ENCODE peak calls at places on chromosomes 4 and X, in four cellular contexts. E, Y, A and W are unnamed samples. For H3K4me1, the result is how much of the 10 kb centered on the place peaks cover.

GRCh38 chr4:147284218-147284617 is 196.7 kb upstream of the EDNRA start:
- DNase-seq in E (peak), Y (no peak), A (no peak), W (no peak)

GRCh38 chrX:119755981-119756533 is 2.3 kb upstream of the SOWAHD start:
- DNase-seq in E (no peak), Y (no peak), A (peak), W (no peak)

GRCh38 chr4:137812258-137812657 is 280.0 kb upstream of the PCDH18 start:
- DNase-seq in E (no peak), Y (no peak), A (no peak), W (no peak)

GRCh38 chr4:7394681-7395451 is 39.9 kb downstream of the PSAPL1 start:
- DNase-seq in E (no peak), Y (peak), A (no peak), W (peak)

GRCh38 chrX:39688576-39689373 is 409.0 kb downstream of the BCOR start:
- DNase-seq in E (peak), Y (peak), A (peak), W (no peak)

GRCh38 chrX:154327026-154327820 is 31.6 kb downstream of the TKTL1 start:
- DNase-seq in E (no peak), Y (no peak), A (no peak), W (no peak)

GRCh38 chrX:103329991-103330390 is at the start of gene TCEAL7:
- DNase-seq in E (peak), Y (no peak), A (no peak), W (no peak)

GRCh38 chr4:56666279-56666678 is 14.8 kb downstream of the HOPX start:
- DNase-seq in E (no peak), Y (no peak), A (no peak), W (no peak)

GRCh38 chr4:140856692-140857091 is 100.5 kb upstream of the TBC1D9 start:
- DNase-seq in E (peak), Y (no peak), A (no peak), W (no peak)

GRCh38 chr4:79413486-79413885 is 5.5 kb upstream of the GK2 start:
- DNase-seq in E (no peak), Y (no peak), A (no peak), W (no peak)

GRCh38 chr4:38424171-38424871 is 239.7 kb upstream of the KLF3 start:
- DNase-seq in E (peak), Y (no peak), A (no peak), W (no peak)

GRCh38 chr4:164441131-164441530 is 312.8 kb upstream of the SMIM31 start:
- DNase-seq in E (no peak), Y (no peak), A (no peak), W (no peak)

GRCh38 chr4:30429813-30430466 is 290.2 kb upstream of the PCDH7 start:
- DNase-seq in E (no peak), Y (no peak), A (no peak), W (no peak)

GRCh38 chr4:110622841-110623709 is at the start of gene PITX2:
- DNase-seq in E (peak), Y (no peak), A (no peak), W (no peak)

GRCh38 chr4:67393699-67394281 is 151.5 kb downstream of the CENPC start:
- DNase-seq in E (peak), Y (peak), A (no peak), W (no peak)

GRCh38 chr4:3523146-3523627 is 9.0 kb downstream of the LRPAP1 start:
- DNase-seq in E (no peak), Y (no peak), A (no peak), W (no peak)

GRCh38 chr4:71110499-71110898 is 117.0 kb downstream of the DCK start:
- DNase-seq in E (no peak), Y (no peak), A (no peak), W (no peak)

GRCh38 chrX:35380808-35381700 is 417.1 kb upstream of the MAGEB16 start:
- DNase-seq in E (peak), Y (peak), A (no peak), W (no peak)

GRCh38 chr4:109295081-109295480 is 7.4 kb downstream of the COL25A1 start:
- DNase-seq in E (no peak), Y (no peak), A (no peak), W (no peak)

GRCh38 chr4:145734576-145735329 is 54.8 kb downstream of the C4orf51 start:
- DNase-seq in E (peak), Y (peak), A (no peak), W (no peak)

GRCh38 chrX:40864972-40865371 is 129.6 kb upstream of the MED14 start:
- DNase-seq in E (no peak), Y (no peak), A (no peak), W (no peak)

GRCh38 chr4:168522371-168522770 is 25.5 kb downstream of the PALLD start:
- DNase-seq in E (no peak), Y (no peak), A (no peak), W (no peak)

GRCh38 chr4:122500852-122501501 is 44.5 kb upstream of the IL2 start:
- DNase-seq in E (peak), Y (no peak), A (no peak), W (no peak)

GRCh38 chrX:106415276-106415895 is 196.4 kb upstream of the RADX start:
- DNase-seq in E (peak), Y (no peak), A (no peak), W (no peak)

GRCh38 chrX:136031626-136032025 is 46.4 kb downstream of the SLC9A6 start:
- DNase-seq in E (no peak), Y (no peak), A (no peak), W (no peak)

GRCh38 chrX:11558972-11559371 is 106.7 kb downstream of the ARHGAP6 start:
- DNase-seq in E (peak), Y (peak), A (no peak), W (no peak)

GRCh38 chr4:137861682-137862081 is 329.4 kb upstream of the PCDH18 start:
- DNase-seq in E (peak), Y (no peak), A (no peak), W (no peak)

GRCh38 chrX:149648932-149649331 is 17.3 kb upstream of the TMEM185A start:
- DNase-seq in E (no peak), Y (no peak), A (no peak), W (no peak)

GRCh38 chr4:129355529-129355928 is 259.6 kb downstream of the C4orf33 start:
- DNase-seq in E (peak), Y (no peak), A (no peak), W (no peak)

GRCh38 chrX:103953353-103953752 is 9.1 kb upstream of the TMSB15B start:
- DNase-seq in E (no peak), Y (no peak), A (no peak), W (peak)

GRCh38 chr4:79575709-79576479 is 167.9 kb upstream of the GK2 start:
- DNase-seq in E (no peak), Y (no peak), A (no peak), W (no peak)

DNA sequence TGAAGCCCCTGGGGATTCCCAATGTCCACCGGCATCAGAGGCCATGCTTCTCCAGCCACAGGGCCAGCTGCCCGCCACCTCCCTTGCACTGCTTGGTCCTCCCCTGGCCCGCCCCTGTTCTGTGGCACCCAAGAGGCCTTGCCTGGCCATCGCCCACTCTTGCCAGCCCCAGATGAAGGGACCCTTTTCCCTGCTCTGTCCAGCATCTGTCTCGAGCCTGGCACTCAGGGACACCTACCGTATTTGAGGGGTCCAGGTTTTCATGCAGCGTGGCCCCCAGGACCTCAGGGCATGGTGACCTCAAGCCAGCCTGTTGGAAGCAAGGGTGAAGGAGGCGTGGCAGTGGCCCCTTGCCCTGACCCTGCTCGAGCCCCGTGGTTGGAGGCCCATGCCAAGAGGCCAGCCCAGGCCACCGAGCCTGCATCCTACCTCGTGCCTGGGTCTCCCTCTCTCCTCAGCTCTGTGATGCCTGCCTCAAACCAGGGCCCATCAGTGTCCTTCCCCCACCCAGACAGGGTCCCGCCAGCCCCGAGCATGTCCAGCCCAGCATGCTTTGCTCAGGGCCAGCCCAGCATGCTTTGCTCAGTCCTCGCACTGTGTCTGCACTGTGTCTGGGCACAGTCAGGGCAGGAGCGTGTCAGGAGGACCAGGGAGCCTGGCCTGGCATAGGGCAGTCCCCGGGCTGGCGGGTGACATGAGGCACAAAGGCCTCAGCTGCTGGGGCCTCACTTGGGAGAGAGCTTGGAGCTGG is 14.3 kb upstream of the FGFR3 start:
- DNase-seq in E (no peak), Y (no peak), A (no peak), W (no peak)
- H3K4me1 ChIP-seq in E (under half), Y (under half), A (under half), W (under half)

GRCh38 chrX:65697173-65697572 is 29.7 kb downstream of the MSN start:
- DNase-seq in E (peak), Y (no peak), A (no peak), W (no peak)
- H3K4me1 ChIP-seq in E (under half), Y (under half), A (half or more), W (half or more)

GRCh38 chr4:23881052-23881501 is 8.8 kb downstream of the PPARGC1A start:
- DNase-seq in E (no peak), Y (no peak), A (no peak), W (no peak)
- H3K4me1 ChIP-seq in E (under half), Y (under half), A (under half), W (under half)

GRCh38 chr4:87011340-87012034 is 76.7 kb downstream of the AFF1 start:
- DNase-seq in E (peak), Y (peak), A (no peak), W (no peak)
- H3K4me1 ChIP-seq in E (under half), Y (half or more), A (under half), W (half or more)

GRCh38 chr4:106315968-106316772 is at the start of the genes AIMP1 and TBCK:
- DNase-seq in E (peak), Y (peak), A (peak), W (peak)
- H3K4me1 ChIP-seq in E (under half), Y (under half), A (under half), W (under half)

DNA sequence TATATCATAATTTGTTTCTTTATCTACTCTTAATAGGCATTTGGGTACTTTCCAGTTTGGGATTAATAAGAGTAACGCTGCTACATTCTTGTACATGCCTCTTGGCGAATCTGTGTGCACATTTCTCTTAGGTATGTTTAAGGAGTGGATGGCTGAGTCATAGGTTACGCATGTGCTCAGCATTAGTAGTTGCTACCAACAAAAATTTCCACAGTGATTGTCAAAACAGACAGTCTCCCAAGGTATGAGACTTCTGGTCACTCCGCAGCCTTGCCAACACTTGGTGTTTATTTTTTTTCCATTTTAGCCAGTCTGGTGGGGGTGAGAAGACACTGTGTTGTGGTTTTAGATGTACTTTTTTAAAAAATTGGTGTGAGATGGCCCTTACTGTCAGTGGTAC is 44.6 kb downstream of the FGFBP1 start:
- DNase-seq in E (no peak), Y (peak), A (no peak), W (peak)
- H3K4me1 ChIP-seq in E (under half), Y (under half), A (under half), W (under half)

GRCh38 chr4:113621633-113622032 is 139.9 kb downstream of the CAMK2D start:
- DNase-seq in E (no peak), Y (no peak), A (no peak), W (no peak)

GRCh38 chr4:113617195-113617594 is 144.3 kb downstream of the CAMK2D start:
- DNase-seq in E (no peak), Y (no peak), A (no peak), W (no peak)

GRCh38 chr4:113616443-113616842 is 145.1 kb downstream of the CAMK2D start:
- DNase-seq in E (no peak), Y (no peak), A (no peak), W (no peak)

GRCh38 chr4:113620032-113620431 is 141.5 kb downstream of the CAMK2D start:
- DNase-seq in E (no peak), Y (no peak), A (no peak), W (no peak)

DNA sequence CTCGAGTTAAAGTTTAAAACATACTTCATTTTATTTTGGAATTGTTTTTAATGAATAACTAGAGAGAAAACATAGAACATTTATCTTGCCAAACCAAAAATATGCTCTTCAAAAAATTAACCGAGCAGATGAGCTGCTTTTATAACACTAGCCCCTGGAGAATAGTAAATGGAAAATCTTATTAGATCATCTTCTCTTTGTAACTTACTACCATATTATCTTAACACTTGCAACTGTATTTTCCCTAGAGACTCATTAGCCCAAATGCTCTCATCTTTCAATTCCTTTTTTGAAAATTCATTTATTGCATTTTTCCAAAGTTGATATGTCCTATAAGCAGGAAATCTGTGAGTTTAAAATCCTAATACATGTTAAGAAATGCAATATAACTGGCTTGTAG is 143.3 kb downstream of the CAMK2D start:
- DNase-seq in E (no peak), Y (no peak), A (no peak), W (no peak)
- H3K4me1 ChIP-seq in E (under half), Y (under half), A (under half), W (under half)

GRCh38 chr4:1721666-1722550 is 587 bp downstream of the TACC3 start:
- DNase-seq in E (no peak), Y (no peak), A (no peak), W (no peak)

GRCh38 chr4:1720163-1720983 is 750 bp downstream of the TMEM129 start:
- DNase-seq in E (peak), Y (no peak), A (peak), W (no peak)

GRCh38 chr4:1721003-1721665 is at the start of the genes TACC3 and TMEM129:
- DNase-seq in E (peak), Y (peak), A (peak), W (peak)

GRCh38 chr4:1723131-1723801 is 1.9 kb downstream of the TACC3 start:
- DNase-seq in E (no peak), Y (no peak), A (peak), W (no peak)

DNA sequence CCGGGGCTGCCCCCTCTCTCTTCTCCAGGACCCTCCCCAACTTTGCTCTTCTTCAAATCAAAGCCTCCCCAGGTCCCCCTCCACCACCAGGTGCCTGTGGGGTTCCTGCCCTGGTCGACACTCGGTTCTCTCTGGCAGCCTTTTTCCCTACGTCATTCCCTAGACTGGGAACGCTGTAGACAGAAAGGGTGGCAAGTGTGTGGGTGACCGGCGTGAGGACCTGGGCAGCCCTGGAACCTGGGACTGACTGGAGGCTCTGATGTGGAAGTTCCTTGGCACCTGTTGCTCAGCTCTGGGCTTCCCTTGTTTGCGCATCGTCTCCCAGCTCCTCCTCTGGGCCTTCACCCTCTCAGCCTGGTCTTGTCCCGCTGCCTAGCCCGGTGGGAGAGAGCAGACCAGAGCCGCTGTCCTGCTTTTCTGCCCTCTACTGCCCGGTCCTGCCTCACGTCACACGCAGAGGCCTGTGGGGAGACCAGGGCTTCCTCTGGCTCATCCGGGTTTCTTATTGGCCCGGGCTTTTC is 1.3 kb downstream of the TACC3 start:
- DNase-seq in E (no peak), Y (no peak), A (no peak), W (no peak)
- H3K4me1 ChIP-seq in E (under half), Y (under half), A (under half), W (under half)